ENCODE peak calls at places on chromosomes 3 and 15, in five cellular contexts. D is AML-193, J is HFFc6, H is NCI-H2029 treated with DMSO at 0.1 percent for 48 hours, O is G401. Y is an unnamed sample.

GRCh38 chr3:118628704-118629341 is 405.8 kb downstream of the IGSF11 start:
- DNase-seq in O (peak), D (peak), J (peak), H (peak), Y (peak)

GRCh38 chr3:43025423-43025822 is 46.3 kb downstream of the GASK1A start:
- DNase-seq in J (no peak), H (no peak), O (no peak), D (no peak), Y (no peak)

GRCh38 chr3:104952587-104952986 is 414.1 kb upstream of the ALCAM start:
- DNase-seq in J (peak), O (no peak), H (no peak), D (no peak), Y (no peak)

GRCh38 chr15:90149609-90150340 is 47.5 kb upstream of the IDH2 start:
- DNase-seq in J (no peak), H (no peak), D (no peak), O (no peak), Y (no peak)

GRCh38 chr15:69298697-69299441 is at the start of gene PAQR5:
- DNase-seq in H (no peak), J (no peak), D (no peak), O (no peak), Y (peak)

GRCh38 chr3:179450321-179450720 is 949 bp downstream of the GNB4 start:
- DNase-seq in H (no peak), O (no peak), D (peak), J (peak), Y (peak)

GRCh38 chr15:59555696-59556095 is 55.9 kb upstream of the GCNT3 start:
- DNase-seq in H (no peak), D (no peak), O (no peak), J (no peak), Y (no peak)

GRCh38 chr3:17140670-17141505 is 256.1 kb downstream of the PLCL2 start:
- DNase-seq in J (peak), H (no peak), O (peak), D (no peak), Y (no peak)

GRCh38 chr3:66138336-66139234 is 82.2 kb upstream of the SLC25A26 start:
- DNase-seq in H (peak), O (peak), D (peak), J (peak), Y (peak)

GRCh38 chr3:10743366-10744097 is 72.5 kb upstream of the SLC6A11 start:
- DNase-seq in O (no peak), H (no peak), D (no peak), J (no peak), Y (no peak)

GRCh38 chr3:187736418-187736871 is 8.8 kb downstream of the BCL6 start:
- DNase-seq in O (no peak), H (no peak), D (no peak), J (no peak), Y (peak)

Y was measured in A673.